ENCODE peak calls at places on chromosomes 6 and 20, in nine cellular contexts. K, B, Y, N, I, U, J, Z and V are unnamed samples.

GRCh38 chr6:130136803-130137202 is 85.9 kb downstream of the SAMD3 start:
- DNase-seq in K (no peak), B (no peak), Y (no peak), N (no peak), I (no peak), U (peak), J (no peak), Z (no peak), V (no peak)

GRCh38 chr20:41592516-41593192 is 25.5 kb downstream of the CHD6 start:
- DNase-seq in K (no peak), B (no peak), Y (no peak), N (no peak), I (no peak), U (no peak), J (no peak), Z (no peak), V (no peak)

GRCh38 chr6:17968081-17968518 is 19.3 kb downstream of the KIF13A start:
- DNase-seq in K (no peak), B (no peak), Y (no peak), N (no peak), I (peak), U (no peak), J (no peak), Z (no peak), V (no peak)

GRCh38 chr20:19628570-19629134 is 129.4 kb upstream of the RIN2 start:
- DNase-seq in K (peak), B (peak), Y (peak), N (peak), I (peak), U (peak), J (peak), Z (peak), V (peak)

GRCh38 chr6:14282326-14282725 is 164.8 kb downstream of the CD83 start:
- DNase-seq in K (no peak), B (no peak), Y (no peak), N (no peak), I (no peak), U (no peak), J (no peak), Z (no peak), V (no peak)

GRCh38 chr6:53795702-53796450 is 1.1 kb downstream of the LRRC1 start:
- DNase-seq in K (peak), B (no peak), Y (peak), N (peak), I (peak), U (no peak), J (peak), Z (peak), V (peak)

GRCh38 chr6:112466378-112467151 is 119.4 kb downstream of the RFPL4B start:
- DNase-seq in K (no peak), B (no peak), Y (no peak), N (no peak), I (peak), U (no peak), J (peak), Z (no peak), V (no peak)

GRCh38 chr20:2879148-2879547 is 5.9 kb downstream of the PTPRA start:
- DNase-seq in K (no peak), B (no peak), Y (no peak), N (no peak), I (peak), U (peak), J (peak), Z (no peak), V (no peak)

GRCh38 chr6:108752733-108753392 is 95.4 kb upstream of the ARMC2 start:
- DNase-seq in K (no peak), B (no peak), Y (no peak), N (no peak), I (no peak), U (no peak), J (no peak), Z (no peak), V (no peak)

GRCh38 chr6:1771324-1771723 is 161.6 kb downstream of the FOXC1 start:
- DNase-seq in K (no peak), B (no peak), Y (no peak), N (no peak), I (peak), U (no peak), J (no peak), Z (no peak), V (no peak)

GRCh38 chr6:43170452-43171283 is at the start of gene SRF:
- DNase-seq in K (peak), B (peak), Y (peak), N (peak), I (peak), U (peak), J (peak), Z (peak), V (peak)

GRCh38 chr6:132300323-132300949 is 100.8 kb downstream of the MOXD1 start:
- DNase-seq in K (peak), B (peak), Y (peak), N (no peak), I (peak), U (peak), J (peak), Z (peak), V (peak)

GRCh38 chr6:9646346-9647042 is 768.4 kb downstream of the TFAP2A start:
- DNase-seq in K (peak), B (no peak), Y (no peak), N (peak), I (peak), U (no peak), J (peak), Z (no peak), V (no peak)

GRCh38 chr6:142941018-142941417 is 4.0 kb downstream of the HIVEP2 start:
- DNase-seq in K (no peak), B (no peak), Y (no peak), N (no peak), I (no peak), U (no peak), J (no peak), Z (no peak), V (no peak)

GRCh38 chr6:142938510-142938909 is 6.5 kb downstream of the HIVEP2 start:
- DNase-seq in K (no peak), B (no peak), Y (no peak), N (no peak), I (no peak), U (no peak), J (no peak), Z (no peak), V (no peak)

GRCh38 chr6:142942805-142943227 is 2.2 kb downstream of the HIVEP2 start:
- DNase-seq in K (no peak), B (no peak), Y (no peak), N (no peak), I (peak), U (no peak), J (peak), Z (no peak), V (no peak)

GRCh38 chr6:142942238-142942637 is 2.7 kb downstream of the HIVEP2 start:
- DNase-seq in K (no peak), B (no peak), Y (no peak), N (no peak), I (no peak), U (no peak), J (no peak), Z (no peak), V (no peak)

DNA sequence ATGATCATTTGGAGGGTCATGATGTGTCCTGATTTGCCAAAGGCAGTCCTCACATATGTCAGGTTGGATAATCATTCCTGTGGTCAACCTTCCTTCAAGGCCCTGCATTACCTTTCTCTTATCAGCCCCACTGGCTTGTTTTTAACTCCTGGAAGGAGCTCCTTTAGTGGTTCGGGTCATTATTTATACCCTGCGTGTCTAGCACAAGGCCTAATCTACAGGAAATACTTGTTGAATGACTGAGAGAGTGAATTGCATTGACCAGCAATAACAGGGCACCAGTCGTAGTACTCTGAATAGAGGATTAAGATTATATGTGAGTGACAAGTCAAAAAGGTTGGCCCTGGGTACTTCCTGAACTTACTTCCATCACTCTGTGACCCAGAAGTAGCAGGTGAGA is 4.5 kb downstream of the HIVEP2 start:
- DNase-seq in K (no peak), B (no peak), Y (no peak), N (no peak), I (peak), U (no peak), J (peak), Z (no peak), V (no peak)
- TF ChIP-seq CTCF in K (no peak), B (no peak), Y (no peak), N (no peak), I (no peak), U (no peak), J (no peak), Z (no peak), V (no peak)

DNA sequence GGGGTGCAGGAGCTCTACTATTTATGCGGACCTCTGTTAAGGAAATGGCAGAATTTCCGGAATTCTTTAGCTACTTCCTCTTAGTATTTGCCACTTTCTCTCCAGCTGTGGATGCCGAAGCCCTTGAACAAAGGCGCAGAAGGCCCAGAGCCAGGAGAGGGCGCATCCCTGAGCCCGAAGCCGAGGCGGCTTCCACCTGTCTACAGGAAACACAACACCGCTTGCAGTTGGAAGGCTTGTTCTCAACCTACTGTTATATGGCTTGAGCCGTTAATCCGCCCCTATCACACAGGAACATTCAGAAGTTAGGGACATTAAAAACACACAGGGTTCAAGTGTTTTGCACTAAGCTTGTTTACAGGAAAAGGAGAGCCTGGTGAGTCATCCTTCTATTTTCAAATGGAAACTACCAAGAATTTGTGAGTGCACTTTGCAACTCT is 417.1 kb downstream of the BCKDHB start:
- DNase-seq in K (peak), B (no peak), Y (no peak), N (no peak), I (peak), U (no peak), J (peak), Z (no peak), V (peak)
- TF ChIP-seq CTCF in K (no peak), B (no peak), Y (no peak), N (no peak), I (peak), U (no peak), J (peak), Z (no peak), V (no peak)

DNA sequence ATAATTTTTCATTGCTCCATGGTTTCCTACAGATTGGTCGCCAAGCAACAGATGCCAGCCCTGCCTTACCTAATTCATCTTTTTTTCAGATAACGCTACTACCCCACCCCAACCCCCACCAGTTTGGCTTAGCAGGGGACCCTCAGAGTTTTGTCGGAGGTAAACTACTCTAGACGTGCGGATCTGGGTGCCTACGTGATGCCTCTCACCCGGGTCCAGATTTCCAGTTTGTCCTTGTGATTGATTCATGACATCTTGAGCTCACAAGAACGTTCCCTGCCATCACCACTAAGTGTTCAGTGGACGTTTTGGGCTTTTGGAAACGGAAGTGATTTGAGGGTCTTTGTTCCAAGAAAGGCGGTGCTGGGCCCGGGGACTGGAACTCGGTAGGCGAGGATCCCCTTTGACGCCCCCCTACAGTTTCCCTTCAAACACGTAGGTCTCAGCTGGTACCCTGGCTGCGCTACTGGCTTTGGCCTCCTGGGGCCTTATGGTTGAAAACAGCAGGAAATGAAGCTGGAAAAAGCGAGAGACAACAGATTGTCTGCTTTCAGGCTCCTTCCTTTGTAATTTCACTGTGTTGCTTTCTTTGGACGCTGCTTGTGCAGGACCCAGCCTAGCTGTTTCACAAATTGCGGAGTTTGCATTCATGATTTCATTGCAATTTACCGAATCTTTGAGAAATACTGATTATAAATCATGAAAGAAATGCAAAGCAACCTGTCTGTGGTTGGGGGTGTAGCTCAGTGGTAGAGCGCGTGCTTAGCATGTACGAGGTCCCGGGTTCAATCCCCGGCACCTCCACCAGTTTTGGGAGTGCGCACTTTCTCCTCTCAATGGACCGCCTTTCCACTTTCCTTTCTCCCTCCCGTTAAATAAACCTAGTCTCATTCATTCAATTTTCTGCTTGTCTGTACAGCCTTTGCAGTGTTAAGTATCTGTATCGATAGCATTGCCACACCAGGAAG is 81.0 kb downstream of the GPX5 start:
- DNase-seq in K (peak), B (peak), Y (no peak), N (no peak), I (peak), U (no peak), J (peak), Z (no peak), V (peak)
- TF ChIP-seq CTCF in K (no peak), B (no peak), Y (no peak), N (no peak), I (peak), U (peak), J (peak), Z (no peak), V (peak)

DNA sequence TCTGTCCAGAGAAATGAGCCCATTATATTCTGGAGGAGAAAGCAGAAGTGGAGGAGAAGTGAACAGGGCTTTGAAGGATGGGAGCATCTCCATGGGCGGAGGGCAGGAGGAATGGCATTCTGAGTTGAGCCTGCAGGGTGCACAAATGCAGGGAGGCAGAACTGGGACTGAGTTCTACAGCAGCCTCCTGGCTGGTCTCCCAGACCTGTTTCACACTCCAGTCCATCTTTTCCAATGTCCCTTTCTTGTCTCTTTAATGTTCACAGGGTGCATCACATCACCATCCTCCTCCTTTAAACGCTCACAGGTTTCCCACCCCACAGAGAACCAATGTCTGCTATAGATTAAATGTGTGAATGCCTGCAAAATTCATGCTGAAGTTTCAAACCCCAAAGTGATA is 302.9 kb downstream of the PTPRT start:
- DNase-seq in K (no peak), B (no peak), Y (no peak), N (no peak), I (no peak), U (no peak), J (no peak), Z (no peak), V (no peak)
- TF ChIP-seq CTCF in K (no peak), B (no peak), Y (no peak), N (no peak), I (no peak), U (no peak), J (no peak), Z (no peak), V (no peak)

GRCh38 chr6:125779924-125780539 is 10.7 kb upstream of the NCOA7 start:
- DNase-seq in K (peak), B (peak), Y (peak), N (peak), I (peak), U (peak), J (peak), Z (peak), V (peak)

GRCh38 chr6:125784365-125784764 is 6.4 kb upstream of the NCOA7 start:
- DNase-seq in K (no peak), B (no peak), Y (no peak), N (no peak), I (peak), U (no peak), J (peak), Z (no peak), V (no peak)

GRCh38 chr6:125780540-125781306 is 10.0 kb upstream of the NCOA7 start:
- DNase-seq in K (peak), B (peak), Y (peak), N (peak), I (peak), U (no peak), J (peak), Z (peak), V (peak)

DNA sequence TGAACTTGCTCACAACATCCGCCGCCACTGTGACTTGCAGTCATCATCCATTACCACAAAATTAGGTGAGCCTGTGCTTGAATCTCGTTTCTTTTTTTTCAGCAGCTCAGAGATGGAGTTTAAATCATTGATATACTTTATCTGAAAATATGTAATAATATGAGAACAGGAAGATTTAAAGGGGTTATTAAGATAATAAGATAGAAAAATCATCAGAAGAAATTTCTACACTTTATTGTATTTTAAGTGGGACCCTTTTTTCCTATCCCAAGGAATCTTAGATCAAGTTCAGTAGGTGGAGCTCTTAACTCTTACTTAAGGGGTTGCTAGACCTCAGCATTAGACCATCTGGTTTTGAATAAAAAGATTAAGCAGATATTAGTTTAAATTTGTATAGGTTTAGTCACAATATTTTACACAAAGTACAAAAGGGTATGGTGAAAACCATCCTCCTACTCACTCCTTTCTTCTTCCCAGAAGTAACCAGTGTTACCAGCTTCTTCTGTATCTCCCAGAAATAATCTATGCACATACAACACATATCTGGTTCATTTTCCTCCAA is 9.4 kb upstream of the NCOA7 start:
- DNase-seq in K (no peak), B (peak), Y (no peak), N (no peak), I (peak), U (no peak), J (peak), Z (peak), V (no peak)
- TF ChIP-seq CTCF in K (no peak), B (peak), Y (no peak), N (no peak), I (no peak), U (peak), J (peak), Z (no peak), V (no peak)

GRCh38 chr20:22746957-22747356 is 162.6 kb upstream of the FOXA2 start:
- DNase-seq in K (no peak), B (no peak), Y (no peak), N (no peak), I (no peak), U (no peak), J (no peak), Z (no peak), V (no peak)

GRCh38 chr20:22743426-22743825 is 159.1 kb upstream of the FOXA2 start:
- DNase-seq in K (no peak), B (no peak), Y (no peak), N (no peak), I (no peak), U (no peak), J (no peak), Z (no peak), V (no peak)

GRCh38 chr20:22740829-22741228 is 156.5 kb upstream of the FOXA2 start:
- DNase-seq in K (no peak), B (no peak), Y (no peak), N (no peak), I (no peak), U (no peak), J (peak), Z (no peak), V (no peak)

GRCh38 chr20:22745194-22745500 is 160.8 kb upstream of the FOXA2 start:
- DNase-seq in K (no peak), B (no peak), Y (no peak), N (no peak), I (no peak), U (no peak), J (no peak), Z (no peak), V (no peak)

GRCh38 chr20:22744341-22745193 is 160.2 kb upstream of the FOXA2 start:
- DNase-seq in K (no peak), B (no peak), Y (no peak), N (no peak), I (no peak), U (no peak), J (peak), Z (no peak), V (no peak)
- TF ChIP-seq CTCF in K (no peak), B (no peak), Y (no peak), N (no peak), I (no peak), U (no peak), J (no peak), Z (no peak), V (no peak)

GRCh38 chr20:55415567-55416142 is 589.7 kb downstream of the CBLN4 start:
- DNase-seq in K (no peak), B (no peak), Y (no peak), N (no peak), I (peak), U (no peak), J (peak), Z (no peak), V (no peak)
- TF ChIP-seq CTCF in K (peak), B (peak), Y (no peak), N (no peak), I (peak), U (no peak), J (no peak), Z (no peak), V (no peak)

DNA sequence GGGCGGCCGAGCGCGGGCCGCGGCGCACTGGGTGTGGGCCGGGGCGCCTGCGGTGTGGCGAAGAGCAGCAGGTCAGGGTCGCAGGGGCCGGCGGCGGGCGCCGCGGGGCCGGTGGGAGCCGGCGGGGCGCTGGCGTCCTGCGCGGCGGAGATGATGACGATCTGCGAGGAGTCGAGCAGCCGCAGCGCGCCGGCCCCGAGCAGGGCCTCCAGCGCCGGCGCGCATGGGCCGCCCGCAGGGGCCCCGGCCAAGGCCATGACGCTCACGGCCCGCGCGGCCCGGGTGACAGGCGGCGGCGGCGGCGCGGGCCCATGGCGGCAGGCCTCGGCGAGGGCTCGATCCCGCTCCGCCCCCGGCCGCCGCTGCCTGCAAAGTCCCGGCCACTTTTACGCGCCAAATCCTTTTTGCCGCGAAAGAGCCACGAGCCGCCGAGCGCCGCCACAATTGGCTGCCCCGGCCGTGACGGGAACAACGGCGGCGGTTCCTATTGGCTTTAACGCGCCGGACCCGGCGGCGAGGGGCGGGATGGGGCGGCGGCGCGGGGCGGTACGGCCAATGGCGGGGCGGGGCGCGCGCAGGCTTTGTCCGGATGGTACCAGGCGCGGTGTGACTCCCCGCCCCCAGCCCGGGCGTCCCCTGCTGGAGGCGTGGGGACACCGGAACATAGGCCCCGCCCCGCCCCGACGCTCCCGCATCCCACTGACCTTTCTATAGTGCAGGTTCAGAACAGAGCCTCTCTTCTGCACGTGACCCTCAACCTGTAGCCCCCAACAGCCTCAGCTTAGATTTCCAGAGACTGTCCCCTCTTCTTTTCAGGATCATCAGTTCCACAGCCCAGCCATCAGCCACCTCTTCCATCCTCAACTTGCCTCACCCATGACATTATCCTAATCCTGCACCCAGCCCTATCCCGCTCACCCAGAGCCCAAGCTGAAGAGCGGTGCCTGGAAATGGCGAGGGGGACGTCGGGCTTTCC is at the start of gene E2F1:
- DNase-seq in K (peak), B (peak), Y (peak), N (peak), I (peak), U (peak), J (peak), Z (peak), V (peak)
- TF ChIP-seq CTCF in K (peak), B (peak), Y (peak), N (peak), I (peak), U (peak), J (peak), Z (peak), V (peak)